ENCODE peak calls at places on chromosomes 4 and X, in six cellular contexts. W, D, G, R, M and V are unnamed samples.

GRCh38 chr4:105520819-105521790 is 31.3 kb upstream of the ARHGEF38 start:
- DNase-seq in W (peak; percentile 53), D (peak; percentile 53), G (no peak), R (no peak), M (no peak), V (peak; percentile 27)

GRCh38 chrX:115713465-115713864 is 152.5 kb downstream of the PLS3 start:
- DNase-seq in W (no peak), D (peak; percentile 42), G (no peak), R (peak; percentile 96), M (no peak), V (no peak)

GRCh38 chr4:169098054-169098896 is 88.2 kb upstream of the CBR4 start:
- DNase-seq in W (peak; percentile 70), D (no peak), G (no peak), R (no peak), M (no peak), V (no peak)

GRCh38 chr4:48043504-48043903 is 26.9 kb downstream of the NIPAL1 start:
- DNase-seq in W (no peak), D (no peak), G (no peak), R (no peak), M (no peak), V (no peak)

GRCh38 chr4:48489683-48490011 is 405 bp upstream of the ZAR1 start:
- DNase-seq in W (no peak), D (no peak), G (no peak), R (no peak), M (no peak), V (no peak)

GRCh38 chrX:35726176-35726575 is 72.0 kb upstream of the MAGEB16 start:
- DNase-seq in W (peak; percentile 1), D (peak; percentile 0), G (no peak), R (no peak), M (no peak), V (no peak)

GRCh38 chr4:180285796-180286195 is 1957.4 kb upstream of the TENM3 start:
- DNase-seq in W (no peak), D (no peak), G (no peak), R (no peak), M (no peak), V (no peak)

GRCh38 chrX:86171366-86171765 is 23.1 kb downstream of the DACH2 start:
- DNase-seq in W (peak; percentile 35), D (no peak), G (no peak), R (no peak), M (no peak), V (peak; percentile 5)

GRCh38 chrX:129606918-129607317 is 47.8 kb downstream of the APLN start:
- DNase-seq in W (peak; percentile 12), D (peak; percentile 54), G (no peak), R (peak; percentile 48), M (peak; percentile 75), V (peak; percentile 41)

GRCh38 chr4:153564630-153565525 is 98.7 kb downstream of the TMEM131L start:
- DNase-seq in W (no peak), D (no peak), G (no peak), R (peak; percentile 51), M (no peak), V (no peak)

GRCh38 chr4:139921551-139922184 is 232.3 kb downstream of the MAML3 start:
- DNase-seq in W (no peak), D (no peak), G (no peak), R (no peak), M (no peak), V (no peak)

GRCh38 chrX:47637546-47638195 is 7.9 kb upstream of the CFP start:
- DNase-seq in W (no peak), D (no peak), G (no peak), R (no peak), M (no peak), V (no peak)

GRCh38 chr4:5808081-5808741 is 84.7 kb downstream of the CRMP1 start:
- DNase-seq in W (no peak), D (no peak), G (no peak), R (no peak), M (no peak), V (no peak)

GRCh38 chr4:139312552-139313332 is 10.5 kb upstream of the NDUFC1 start:
- DNase-seq in W (no peak), D (no peak), G (no peak), R (no peak), M (no peak), V (no peak)

GRCh38 chr4:121189811-121190210 is 25.7 kb upstream of the TNIP3 start:
- DNase-seq in W (no peak), D (no peak), G (no peak), R (no peak), M (no peak), V (no peak)

GRCh38 chr4:6331018-6331417 is 61.4 kb downstream of the WFS1 start:
- DNase-seq in W (no peak), D (no peak), G (no peak), R (no peak), M (no peak), V (no peak)

GRCh38 chr4:121138014-121138413 is 26.1 kb downstream of the TNIP3 start:
- DNase-seq in W (no peak), D (no peak), G (no peak), R (no peak), M (no peak), V (no peak)

GRCh38 chr4:80305466-80305865 is 30.1 kb upstream of the CFAP299 start:
- DNase-seq in W (peak; percentile 45), D (no peak), G (no peak), R (no peak), M (no peak), V (no peak)

GRCh38 chrX:41491267-41492004 is 44.3 kb downstream of the NYX start:
- DNase-seq in W (peak; percentile 71), D (peak; percentile 55), G (no peak), R (peak; percentile 86), M (no peak), V (peak; percentile 22)

GRCh38 chr4:53527930-53528329 is 63.4 kb downstream of the LNX1 start:
- DNase-seq in W (no peak), D (no peak), G (no peak), R (no peak), M (no peak), V (no peak)

GRCh38 chr4:114038762-114039392 is 59.4 kb upstream of the ARSJ start:
- DNase-seq in W (no peak), D (no peak), G (no peak), R (no peak), M (no peak), V (no peak)

GRCh38 chr4:152928286-152928685 is 7.8 kb upstream of the FHDC1 start:
- DNase-seq in W (no peak), D (no peak), G (no peak), R (no peak), M (no peak), V (no peak)

GRCh38 chr4:82592639-82593038 is 30.9 kb upstream of the TMEM150C start:
- DNase-seq in W (no peak), D (no peak), G (no peak), R (no peak), M (no peak), V (no peak)

GRCh38 chr4:15370296-15370695 is 57.5 kb upstream of the C1QTNF7 start:
- DNase-seq in W (no peak), D (no peak), G (no peak), R (no peak), M (no peak), V (no peak)

GRCh38 chrX:151988706-151989299 is 14.3 kb upstream of the GABRE start:
- DNase-seq in W (no peak), D (no peak), G (no peak), R (no peak), M (no peak), V (no peak)

GRCh38 chr4:119536572-119537528 is 91.8 kb downstream of the PDE5A start:
- DNase-seq in W (no peak), D (no peak), G (no peak), R (no peak), M (no peak), V (no peak)

GRCh38 chr4:61555789-61556188 is 355.7 kb downstream of the ADGRL3 start:
- DNase-seq in W (peak; percentile 98), D (no peak), G (no peak), R (peak; percentile 80), M (no peak), V (no peak)

GRCh38 chr4:61553562-61554125 is 353.5 kb downstream of the ADGRL3 start:
- DNase-seq in W (no peak), D (no peak), G (no peak), R (no peak), M (no peak), V (no peak)

GRCh38 chr4:61561028-61561427 is 360.9 kb downstream of the ADGRL3 start:
- DNase-seq in W (no peak), D (no peak), G (no peak), R (no peak), M (no peak), V (no peak)

GRCh38 chr4:61556277-61556676 is 356.2 kb downstream of the ADGRL3 start:
- DNase-seq in W (peak; percentile 5), D (no peak), G (no peak), R (no peak), M (no peak), V (no peak)
- H3K27ac ChIP-seq in W (peak overlapping the region; percentile 71), D (no peak overlapping the region), G (no peak overlapping the region), R (peak overlapping the region; percentile 29), M (no peak overlapping the region), V (no peak overlapping the region)

GRCh38 chr4:102402223-102402622 is 56.9 kb upstream of the SLC39A8 start:
- DNase-seq in W (no peak), D (no peak), G (no peak), R (no peak), M (no peak), V (no peak)

GRCh38 chr4:102404551-102404969 is 59.3 kb upstream of the SLC39A8 start:
- DNase-seq in W (no peak), D (no peak), G (no peak), R (no peak), M (no peak), V (no peak)

GRCh38 chr4:102400898-102401297 is 55.6 kb upstream of the SLC39A8 start:
- DNase-seq in W (no peak), D (no peak), G (no peak), R (no peak), M (no peak), V (no peak)

GRCh38 chr4:102405706-102406510 is 60.6 kb upstream of the SLC39A8 start:
- DNase-seq in W (no peak), D (no peak), G (no peak), R (no peak), M (no peak), V (no peak)

DNA sequence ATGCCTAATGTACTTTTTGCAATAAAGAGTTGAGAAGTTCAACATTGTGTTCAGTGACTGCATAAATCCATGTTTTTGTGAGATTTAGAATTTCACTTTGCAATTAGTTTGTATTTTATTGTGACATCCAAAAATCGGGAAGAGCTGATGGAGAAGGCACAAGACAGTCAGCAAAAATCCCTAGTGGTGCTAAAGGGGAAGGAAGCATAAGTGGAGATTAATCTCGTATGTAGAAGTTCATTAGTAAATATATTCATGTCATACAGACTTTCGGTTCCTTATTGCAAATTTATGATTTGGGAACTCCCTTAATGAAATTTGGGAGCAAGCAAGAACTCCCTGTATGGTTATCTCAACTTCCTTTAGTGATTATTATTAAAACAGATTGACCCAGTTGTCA is 57.8 kb upstream of the SLC39A8 start:
- DNase-seq in W (no peak), D (no peak), G (no peak), R (no peak), M (no peak), V (no peak)
- TF ChIP-seq CTCF in W (no peak), D (no peak), G (no peak), R (no peak), M (no peak), V (no peak)

GRCh38 chrX:11180571-11180970 is 69.4 kb downstream of the HCCS start:
- DNase-seq in W (peak; percentile 19), D (peak; percentile 3), G (no peak), R (no peak), M (no peak), V (no peak)
- H3K27ac ChIP-seq in W (no peak overlapping the region), D (no peak overlapping the region), G (no peak overlapping the region), R (no peak overlapping the region), M (no peak overlapping the region), V (no peak overlapping the region)

GRCh38 chr4:100372432-100372831 is 145.4 kb downstream of the EMCN start:
- DNase-seq in W (no peak), D (peak; percentile 4), G (no peak), R (no peak), M (no peak), V (no peak)
- TF ChIP-seq CTCF in W (peak; percentile 81), D (peak; percentile 10), G (peak; percentile 16), R (peak; percentile 66), M (no peak), V (no peak)